ENCODE peak calls at places on chromosomes 7 and 10, in nine cellular contexts. P is amniotic stem cell; Z is cardiac muscle cell; C is GF-D8; G is Caco-2; N is BJ; H is NCI-H345; M is activated effector memory CD4-positive, alpha-beta T cell treated with Interleukin-2 at 50 U/mL for 16 hours; X is T follicular helper cell. E is an unnamed sample.

GRCh38 chr10:125122566-125122965 is 37.8 kb downstream of the CTBP2 start:
- DNase-seq in P (no peak), Z (no peak), C (no peak), G (no peak), N (no peak), H (no peak), M (no peak), X (no peak), E (no peak)

GRCh38 chr7:98105942-98106544 is 619 bp upstream of the LMTK2 start:
- DNase-seq in P (no peak), Z (no peak), C (no peak), G (no peak), N (no peak), H (peak), M (no peak), X (no peak), E (no peak)

GRCh38 chr10:21519981-21520436 is 5.5 kb downstream of the SKIDA1 start:
- DNase-seq in P (peak), Z (no peak), C (no peak), G (no peak), N (no peak), H (no peak), M (no peak), X (no peak), E (no peak)

GRCh38 chr10:116263870-116264269 is 9.1 kb downstream of the GFRA1 start:
- DNase-seq in P (no peak), Z (no peak), C (no peak), G (no peak), N (no peak), H (no peak), M (no peak), X (no peak), E (no peak)

GRCh38 chr10:110207805-110208613 is 604 bp downstream of the MXI1 start:
- DNase-seq in P (no peak), Z (peak), C (peak), G (no peak), N (no peak), H (no peak), M (peak), X (peak), E (no peak)

GRCh38 chr10:108521827-108522503 is 1357.5 kb upstream of the SORCS1 start:
- DNase-seq in P (no peak), Z (no peak), C (no peak), G (no peak), N (no peak), H (no peak), M (no peak), X (no peak), E (no peak)

GRCh38 chr10:24894309-24894708 is 58.1 kb downstream of the PRTFDC1 start:
- DNase-seq in P (no peak), Z (no peak), C (no peak), G (no peak), N (peak), H (no peak), M (peak), X (no peak), E (no peak)

GRCh38 chr7:99238558-99239341 is 30.8 kb upstream of the KPNA7 start:
- DNase-seq in P (no peak), Z (no peak), C (no peak), G (no peak), N (no peak), H (no peak), M (no peak), X (no peak), E (no peak)

GRCh38 chr7:98200364-98200763 is 10.9 kb upstream of the BHLHA15 start:
- DNase-seq in P (no peak), Z (no peak), C (no peak), G (no peak), N (no peak), H (no peak), M (no peak), X (no peak), E (no peak)

GRCh38 chr10:69638642-69639041 is 8.6 kb downstream of the FAM241B start:
- DNase-seq in P (no peak), Z (no peak), C (no peak), G (peak), N (no peak), H (no peak), M (no peak), X (no peak), E (no peak)

GRCh38 chr10:14837756-14838581 is at the start of the genes CDNF, HSPA14 and MSANTD7:
- DNase-seq in P (peak), Z (peak), C (peak), G (peak), N (peak), H (peak), M (peak), X (peak), E (peak)

GRCh38 chr7:104767826-104768536 is 246.0 kb upstream of the KMT2E start:
- DNase-seq in P (no peak), Z (no peak), C (no peak), G (no peak), N (no peak), H (no peak), M (no peak), X (no peak), E (no peak)

GRCh38 chr10:122515588-122516231 is 44.8 kb upstream of the DMBT1 start:
- DNase-seq in P (no peak), Z (no peak), C (no peak), G (no peak), N (no peak), H (no peak), M (peak), X (peak), E (no peak)

GRCh38 chr10:121155742-121156141 is 304.6 kb downstream of the WDR11 start:
- DNase-seq in P (no peak), Z (no peak), C (no peak), G (no peak), N (no peak), H (no peak), M (no peak), X (no peak), E (no peak)

GRCh38 chr10:87882555-87883294 is 19.3 kb downstream of the PTEN start:
- DNase-seq in P (no peak), Z (no peak), C (no peak), G (no peak), N (no peak), H (no peak), M (no peak), X (no peak), E (no peak)

GRCh38 chr10:105585753-105586152 is 944.7 kb downstream of the SORCS3 start:
- DNase-seq in P (no peak), Z (no peak), C (no peak), G (peak), N (peak), H (no peak), M (no peak), X (no peak), E (no peak)

GRCh38 chr7:74051629-74052410 is 23.8 kb downstream of the ELN start:
- DNase-seq in P (no peak), Z (peak), C (no peak), G (peak), N (no peak), H (no peak), M (no peak), X (no peak), E (peak)

GRCh38 chr7:100586266-100587025 is at the start of gene FBXO24:
- DNase-seq in P (peak), Z (peak), C (peak), G (peak), N (peak), H (peak), M (peak), X (peak), E (peak)

GRCh38 chr10:29648983-29649268 is 14.2 kb upstream of the SVIL start:
- DNase-seq in P (no peak), Z (no peak), C (no peak), G (no peak), N (no peak), H (no peak), M (no peak), X (no peak), E (no peak)

GRCh38 chr7:50851451-50851850 is 68.8 kb upstream of the GRB10 start:
- DNase-seq in P (no peak), Z (no peak), C (no peak), G (no peak), N (no peak), H (no peak), M (no peak), X (no peak), E (no peak)

GRCh38 chr10:6507311-6507710 is 72.8 kb downstream of the PRKCQ start:
- DNase-seq in P (no peak), Z (no peak), C (no peak), G (no peak), N (no peak), H (no peak), M (no peak), X (no peak), E (no peak)

GRCh38 chr7:22187691-22188348 is 169.1 kb downstream of the RAPGEF5 start:
- DNase-seq in P (no peak), Z (no peak), C (no peak), G (no peak), N (no peak), H (no peak), M (no peak), X (no peak), E (no peak)

GRCh38 chr10:124632064-124632531 is 112.1 kb downstream of the FAM53B start:
- DNase-seq in P (no peak), Z (peak), C (no peak), G (no peak), N (no peak), H (peak), M (no peak), X (no peak), E (peak)

GRCh38 chr7:142560166-142560565 is 189.1 kb upstream of the PRSS1 start:
- DNase-seq in P (no peak), Z (no peak), C (no peak), G (no peak), N (no peak), H (no peak), M (no peak), X (no peak), E (no peak)

GRCh38 chr7:43077732-43078391 is 34.6 kb upstream of the HECW1 start:
- DNase-seq in P (no peak), Z (peak), C (no peak), G (peak), N (no peak), H (no peak), M (no peak), X (no peak), E (no peak)

GRCh38 chr7:19560111-19560883 is 148.5 kb downstream of the POLR1F start:
- DNase-seq in P (no peak), Z (no peak), C (no peak), G (no peak), N (no peak), H (no peak), M (no peak), X (no peak), E (no peak)

GRCh38 chr10:101001225-101002035 is 1.8 kb downstream of the LZTS2 start:
- DNase-seq in P (peak), Z (peak), C (peak), G (no peak), N (peak), H (no peak), M (no peak), X (no peak), E (no peak)

GRCh38 chr7:114921636-114922150 is at the start of gene MDFIC:
- DNase-seq in P (no peak), Z (no peak), C (no peak), G (no peak), N (no peak), H (no peak), M (peak), X (no peak), E (no peak)

GRCh38 chr7:88664630-88665233 is 94.8 kb upstream of the ZNF804B start:
- DNase-seq in P (no peak), Z (no peak), C (no peak), G (no peak), N (no peak), H (no peak), M (no peak), X (no peak), E (no peak)

GRCh38 chr10:43045246-43045621 is 31.6 kb upstream of the RET start:
- DNase-seq in P (no peak), Z (no peak), C (no peak), G (peak), N (no peak), H (no peak), M (no peak), X (no peak), E (no peak)

GRCh38 chr10:121478590-121478989 is 119.7 kb downstream of the FGFR2 start:
- DNase-seq in P (no peak), Z (no peak), C (no peak), G (no peak), N (no peak), H (no peak), M (no peak), X (no peak), E (no peak)

GRCh38 chr10:122343135-122343800 is 31.2 kb upstream of the PLEKHA1 start:
- DNase-seq in P (no peak), Z (no peak), C (no peak), G (no peak), N (no peak), H (no peak), M (no peak), X (no peak), E (no peak)

GRCh38 chr10:25952857-25953256 is 18.8 kb downstream of the MYO3A start:
- DNase-seq in P (no peak), Z (no peak), C (no peak), G (no peak), N (no peak), H (no peak), M (no peak), X (no peak), E (no peak)

GRCh38 chr7:148727501-148728278 is 29.0 kb downstream of the CUL1 start:
- DNase-seq in P (no peak), Z (no peak), C (no peak), G (no peak), N (no peak), H (no peak), M (no peak), X (no peak), E (no peak)

GRCh38 chr10:117662126-117662525 is 119.6 kb downstream of the EMX2 start:
- DNase-seq in P (no peak), Z (no peak), C (no peak), G (no peak), N (peak), H (no peak), M (no peak), X (no peak), E (no peak)

GRCh38 chr10:11462071-11462470 is 149.4 kb downstream of the USP6NL start:
- DNase-seq in P (no peak), Z (no peak), C (no peak), G (no peak), N (no peak), H (no peak), M (no peak), X (no peak), E (no peak)

E was measured in GDM1.